ENCODE peak calls at places on chromosome 22, in six cellular contexts. J is stomach, S is GM12892, E is HCT116, C is transverse colon, Q is H1. U is an unnamed sample.
A peak's percentile ranks its signal among the peaks of the same experiment; 100 is the strongest.

GRCh38 chr22:48369789-48370507 is 1457.7 kb downstream of the BRD1 start:
- DNase-seq in J (peak; percentile 21), Q (peak; percentile 82), S (no peak), E (no peak), C (peak; percentile 20), U (no peak)

GRCh38 chr22:37538590-37539357 is 19.6 kb upstream of the CARD10 start:
- DNase-seq in E (peak; percentile 91), S (peak; percentile 90), J (peak; percentile 95), C (peak; percentile 97), Q (peak; percentile 88), U (peak; percentile 92)

GRCh38 chr22:27709919-27710452 is 91.6 kb downstream of the MN1 start:
- DNase-seq in S (no peak), C (no peak), J (no peak), Q (no peak), E (no peak), U (no peak)

GRCh38 chr22:45483918-45484499 is 18.7 kb upstream of the FBLN1 start:
- DNase-seq in J (no peak), E (no peak), S (no peak), C (no peak), Q (no peak), U (no peak)

GRCh38 chr22:44567846-44568493 is 69.9 kb upstream of the RTL6 start:
- DNase-seq in Q (no peak), J (peak; percentile 57), C (peak; percentile 65), E (peak; percentile 54), S (no peak), U (peak; percentile 50)

GRCh38 chr22:26672060-26672471 is 14.7 kb downstream of the MIAT start:
- DNase-seq in J (no peak), S (no peak), E (no peak), Q (no peak), C (peak; percentile 21), U (no peak)

GRCh38 chr22:19051381-19051780 is 70.8 kb downstream of the DGCR2 start:
- DNase-seq in C (no peak), Q (no peak), S (no peak), J (no peak), E (no peak), U (no peak)

GRCh38 chr22:46070215-46070721 is 80.1 kb upstream of the PPARA start:
- DNase-seq in E (no peak), Q (no peak), S (no peak), C (peak; percentile 74), J (peak; percentile 75), U (no peak)

GRCh38 chr22:23856721-23857605 is 712 bp upstream of the SLC2A11 start:
- DNase-seq in C (peak; percentile 60), S (peak; percentile 65), Q (no peak), J (no peak), E (no peak), U (peak; percentile 48)

GRCh38 chr22:37442537-37442936 is 15.3 kb upstream of the ELFN2 start:
- DNase-seq in E (peak; percentile 67), C (no peak), Q (no peak), J (no peak), S (no peak), U (no peak)

DNA sequence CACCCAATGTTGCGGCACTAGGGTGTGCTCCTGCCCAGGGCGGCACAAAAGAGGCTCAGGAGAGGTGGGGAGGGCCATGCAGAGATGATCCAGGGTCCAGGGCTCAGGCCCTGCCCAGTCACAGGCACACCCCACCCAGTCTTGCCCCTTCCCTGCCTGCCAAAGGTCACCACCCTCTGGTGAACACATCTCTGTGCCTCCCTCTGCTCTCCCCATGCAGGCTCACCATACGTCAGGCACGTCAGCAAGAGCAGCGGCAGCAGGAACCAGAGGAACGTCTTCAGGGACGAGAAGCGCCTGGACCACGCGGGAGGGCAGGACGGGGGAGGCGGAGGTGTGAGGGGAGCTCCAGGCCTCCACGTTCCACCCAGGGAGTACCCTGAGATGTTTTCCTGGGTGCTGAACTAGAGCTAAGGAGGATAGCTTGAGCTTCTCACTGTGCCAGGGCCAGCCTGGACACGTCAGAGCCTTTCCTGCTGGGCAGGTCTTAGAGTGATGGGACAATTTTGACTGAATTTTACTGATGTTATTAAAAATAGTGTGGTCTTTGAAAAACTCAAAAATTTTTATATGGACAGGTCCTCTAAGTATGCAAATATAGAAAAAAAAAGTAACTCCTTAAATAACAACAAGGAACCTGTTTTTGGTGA is 7.2 kb downstream of the SUN2 start:
- DNase-seq in Q (no peak), E (no peak), S (no peak), C (no peak), J (no peak), U (no peak)
- TF ChIP-seq POLR2A in Q (no peak), E (no peak), S (no peak), C (no peak), J (no peak), U (no peak)

GRCh38 chr22:41447435-41448188 is 1.0 kb upstream of the TOB2 start:
- DNase-seq in E (no peak), Q (no peak), C (peak; percentile 69), J (peak; percentile 74), S (no peak), U (peak; percentile 55)
- TF ChIP-seq POLR2AphosphoS5 in E (peak; percentile 32), Q (peak; percentile 6), C (peak; percentile 6), J (peak; percentile 81), S (no peak), U (no peak)

GRCh38 chr22:50030315-50031188 is 18.0 kb upstream of the IL17REL start:
- DNase-seq in E (peak; percentile 75), Q (peak; percentile 57), S (peak; percentile 99), J (peak; percentile 86), C (peak; percentile 77), U (peak; percentile 74)
- TF ChIP-seq POLR2A in E (no peak), Q (no peak), S (no peak), J (no peak), C (no peak), U (no peak)

GRCh38 chr22:30801695-30802094 is 107.0 kb downstream of the OSBP2 start:
- DNase-seq in Q (no peak), E (no peak), C (no peak), J (no peak), S (no peak), U (no peak)

GRCh38 chr22:30803679-30804078 is 109.0 kb downstream of the OSBP2 start:
- DNase-seq in J (no peak), Q (no peak), C (no peak), E (no peak), S (no peak), U (no peak)

GRCh38 chr22:30806391-30806861 is 111.8 kb downstream of the OSBP2 start:
- DNase-seq in C (no peak), S (no peak), J (no peak), Q (no peak), E (peak; percentile 66), U (no peak)

GRCh38 chr22:30804626-30805025 is 110.0 kb downstream of the OSBP2 start:
- DNase-seq in C (no peak), E (no peak), J (no peak), S (no peak), Q (no peak), U (no peak)

DNA sequence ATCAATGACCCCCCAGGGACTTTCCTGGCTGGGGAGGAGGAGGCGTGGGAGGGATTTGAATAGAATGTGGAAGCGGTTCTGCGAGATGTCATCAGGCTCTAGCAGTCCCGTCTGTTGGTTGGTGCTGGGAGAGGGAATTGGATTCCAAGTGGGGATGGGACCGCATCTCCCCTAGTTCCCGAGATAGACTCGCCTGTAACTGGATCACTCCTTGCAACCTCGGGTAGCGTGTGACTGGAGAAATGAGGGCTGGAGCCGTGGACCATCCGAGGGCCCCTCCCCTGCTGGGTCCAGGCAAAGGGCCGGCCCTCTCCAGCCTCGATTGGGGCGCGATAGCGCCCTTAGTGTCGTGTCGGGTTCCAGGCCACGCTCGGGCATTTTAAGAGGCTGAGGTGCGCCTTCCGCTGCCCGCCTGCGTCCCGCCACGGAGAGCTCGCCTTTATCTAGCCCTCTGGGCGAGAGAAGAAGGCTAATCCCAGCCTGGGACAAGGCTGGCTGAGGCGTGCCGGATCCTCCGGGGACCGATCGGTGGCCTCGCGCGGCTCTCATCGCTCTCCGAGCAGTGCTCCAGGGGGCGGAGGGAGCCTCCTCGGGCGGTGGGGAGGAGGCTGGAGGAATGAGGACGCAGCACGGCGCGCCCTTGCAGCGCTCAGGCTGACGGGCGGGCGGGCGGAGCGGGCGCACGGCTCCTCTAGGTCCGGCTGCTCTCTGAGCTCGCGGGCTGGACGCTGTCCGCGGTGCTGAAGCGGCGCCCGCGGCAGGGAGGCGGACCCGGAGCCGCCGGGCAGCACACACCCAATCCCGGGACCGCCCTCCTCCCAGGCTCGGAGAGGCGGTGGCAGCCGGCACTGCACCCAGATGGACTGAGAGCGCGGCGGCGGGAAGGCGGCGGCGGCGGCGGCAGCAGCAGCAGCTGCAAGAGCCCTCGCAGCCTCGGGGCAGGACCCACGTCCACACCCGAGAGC is 107.8 kb downstream of the OSBP2 start:
- DNase-seq in Q (peak; percentile 80), J (peak; percentile 90), C (peak; percentile 86), E (peak; percentile 61), S (peak; percentile 64), U (peak; percentile 77)
- TF ChIP-seq POLR2AphosphoS5 in Q (no peak), J (no peak), C (peak; percentile 13), E (peak; percentile 19), S (no peak), U (no peak)